ENCODE peak calls at places on chromosomes 6 and 20, in five cellular contexts. Y is HCT116, E is LoVo, Q is T1000, I is NCI-H1436. H is an unnamed sample.

GRCh38 chr20:57211949-57212889 is 54.2 kb downstream of the BMP7 start:
- DNase-seq in Y (peak), E (peak), I (no peak), Q (peak), H (no peak)

GRCh38 chr20:53926428-53927028 is 143.9 kb downstream of the BCAS1 start:
- DNase-seq in Y (no peak), Q (peak), E (peak), I (peak), H (no peak)

GRCh38 chr20:44810061-44810390 is 320 bp downstream of the RIMS4 start:
- DNase-seq in Y (no peak), I (no peak), Q (no peak), E (no peak), H (no peak)

GRCh38 chr20:29741894-29742698 is 1515.4 kb upstream of the DEFB115 start:
- DNase-seq in E (no peak), I (no peak), Y (no peak), Q (no peak), H (no peak)

GRCh38 chr6:163122365-163122764 is 292.2 kb upstream of the QKI start:
- DNase-seq in E (no peak), Q (no peak), Y (no peak), I (no peak), H (no peak)

GRCh38 chr6:155234687-155235543 is 28.9 kb upstream of the CLDN20 start:
- DNase-seq in Q (no peak), I (no peak), E (no peak), Y (no peak), H (no peak)

GRCh38 chr20:17630806-17631195 is 51.2 kb downstream of the RRBP1 start:
- DNase-seq in E (no peak), I (no peak), Q (no peak), Y (no peak), H (no peak)

GRCh38 chr6:26197736-26198625 is 110.8 kb downstream of the HFE start:
- DNase-seq in I (no peak), Q (no peak), E (no peak), Y (peak), H (peak)

GRCh38 chr6:72621243-72622093 is at the start of gene KCNQ5:
- DNase-seq in I (no peak), E (no peak), Q (no peak), Y (no peak), H (no peak)

GRCh38 chr6:141969201-141969600 is 163.5 kb upstream of the GJE1 start:
- DNase-seq in Y (no peak), E (no peak), Q (peak), I (no peak), H (no peak)

GRCh38 chr6:168044521-168045130 is 34.4 kb downstream of the FRMD1 start:
- DNase-seq in I (no peak), Y (no peak), E (no peak), Q (no peak), H (no peak)

GRCh38 chr6:36912583-36912982 is 26.8 kb downstream of the C6orf89 start:
- DNase-seq in Q (peak), E (peak), Y (no peak), I (no peak), H (no peak)

H was measured in NCI-H2107.